ENCODE peak calls at places on chromosomes 12 and 14, in six cellular contexts. Z, S, J, R, O and E are unnamed samples.

GRCh38 chr14:47300801-47301200 is 374.6 kb downstream of the MDGA2 start:
- DNase-seq in Z (no peak), S (peak), J (no peak), R (no peak), O (peak), E (no peak)

GRCh38 chr12:26633591-26634210 is 199.3 kb downstream of the ITPR2 start:
- DNase-seq in Z (no peak), S (peak), J (no peak), R (peak), O (peak), E (no peak)

GRCh38 chr12:65895759-65896656 is 71.7 kb downstream of the HMGA2 start:
- DNase-seq in Z (no peak), S (peak), J (peak), R (no peak), O (peak), E (peak)

GRCh38 chr14:79426103-79426755 is 785.1 kb downstream of the DIO2 start:
- DNase-seq in Z (no peak), S (no peak), J (no peak), R (no peak), O (no peak), E (no peak)

GRCh38 chr12:45565590-45565989 is 163.9 kb upstream of the ARID2 start:
- DNase-seq in Z (no peak), S (no peak), J (no peak), R (no peak), O (no peak), E (no peak)

GRCh38 chr14:85764809-85765208 is 234.9 kb downstream of the FLRT2 start:
- DNase-seq in Z (no peak), S (no peak), J (no peak), R (no peak), O (no peak), E (no peak)

GRCh38 chr12:19030180-19030579 is 99.4 kb upstream of the PLEKHA5 start:
- DNase-seq in Z (no peak), S (no peak), J (no peak), R (no peak), O (peak), E (no peak)

GRCh38 chr14:92579244-92579643 is 65.7 kb downstream of the RIN3 start:
- DNase-seq in Z (no peak), S (no peak), J (no peak), R (peak), O (no peak), E (no peak)

GRCh38 chr12:58795825-58796224 is 124.5 kb downstream of the LRIG3 start:
- DNase-seq in Z (no peak), S (no peak), J (no peak), R (no peak), O (no peak), E (no peak)

GRCh38 chr12:52202361-52203078 is 10.7 kb upstream of the KRT80 start:
- DNase-seq in Z (no peak), S (no peak), J (no peak), R (peak), O (no peak), E (no peak)

GRCh38 chr14:101223561-101224162 is 320.1 kb upstream of the RTL1 start:
- DNase-seq in Z (no peak), S (no peak), J (no peak), R (no peak), O (peak), E (no peak)

GRCh38 chr12:13176257-13176656 is 20.3 kb upstream of the EMP1 start:
- DNase-seq in Z (peak), S (no peak), J (no peak), R (no peak), O (peak), E (no peak)

GRCh38 chr12:20154060-20154459 is 214.3 kb upstream of the PDE3A start:
- DNase-seq in Z (no peak), S (peak), J (no peak), R (peak), O (no peak), E (no peak)

GRCh38 chr14:77139540-77140342 is 1.9 kb downstream of the ZDHHC22 start:
- DNase-seq in Z (peak), S (peak), J (peak), R (no peak), O (peak), E (peak)

GRCh38 chr12:100669922-100670321 is 96.4 kb downstream of the GAS2L3 start:
- DNase-seq in Z (no peak), S (no peak), J (no peak), R (no peak), O (no peak), E (no peak)

GRCh38 chr14:32559595-32559994 is 230.5 kb downstream of the AKAP6 start:
- DNase-seq in Z (no peak), S (peak), J (no peak), R (no peak), O (no peak), E (no peak)

GRCh38 chr14:66351310-66351709 is 134.9 kb upstream of the CCDC196 start:
- DNase-seq in Z (no peak), S (no peak), J (no peak), R (no peak), O (no peak), E (no peak)

GRCh38 chr12:26564391-26564790 is 268.6 kb downstream of the ITPR2 start:
- DNase-seq in Z (no peak), S (no peak), J (no peak), R (peak), O (no peak), E (no peak)

GRCh38 chr12:58888131-58888783 is 32.0 kb downstream of the LRIG3 start:
- DNase-seq in Z (no peak), S (no peak), J (no peak), R (peak), O (no peak), E (no peak)

GRCh38 chr14:34461334-34462131 is 507 bp downstream of the SPTSSA start:
- DNase-seq in Z (no peak), S (peak), J (peak), R (peak), O (peak), E (peak)

GRCh38 chr14:103618999-103619398 is 10.0 kb upstream of the KLC1 start:
- DNase-seq in Z (no peak), S (peak), J (no peak), R (peak), O (peak), E (no peak)

GRCh38 chr14:75831971-75832370 is 149.8 kb downstream of the TGFB3 start:
- DNase-seq in Z (no peak), S (peak), J (no peak), R (peak), O (peak), E (no peak)

GRCh38 chr12:130334937-130335336 is 2.8 kb upstream of the PIWIL1 start:
- DNase-seq in Z (peak), S (no peak), J (no peak), R (no peak), O (no peak), E (peak)

GRCh38 chr14:63078606-63079005 is 33.3 kb upstream of the KCNH5 start:
- DNase-seq in Z (no peak), S (no peak), J (no peak), R (no peak), O (no peak), E (no peak)

GRCh38 chr14:96102071-96102856 is 63.1 kb downstream of the C14orf132 start:
- DNase-seq in Z (no peak), S (no peak), J (no peak), R (peak), O (peak), E (no peak)

GRCh38 chr12:63668028-63668799 is at the start of gene DPY19L2:
- DNase-seq in Z (peak), S (peak), J (peak), R (peak), O (peak), E (peak)

GRCh38 chr12:42385341-42385841 is 59.4 kb downstream of the PPHLN1 start:
- DNase-seq in Z (no peak), S (no peak), J (no peak), R (no peak), O (no peak), E (no peak)

GRCh38 chr12:123150273-123150803 is 552 bp downstream of the PITPNM2 start:
- DNase-seq in Z (no peak), S (peak), J (no peak), R (no peak), O (peak), E (no peak)

GRCh38 chr14:71764701-71765347 is 167.4 kb upstream of the RGS6 start:
- DNase-seq in Z (no peak), S (peak), J (no peak), R (peak), O (no peak), E (no peak)

GRCh38 chr14:80393766-80394165 is 182.5 kb upstream of the DIO2 start:
- DNase-seq in Z (no peak), S (no peak), J (no peak), R (peak), O (no peak), E (no peak)

DNA sequence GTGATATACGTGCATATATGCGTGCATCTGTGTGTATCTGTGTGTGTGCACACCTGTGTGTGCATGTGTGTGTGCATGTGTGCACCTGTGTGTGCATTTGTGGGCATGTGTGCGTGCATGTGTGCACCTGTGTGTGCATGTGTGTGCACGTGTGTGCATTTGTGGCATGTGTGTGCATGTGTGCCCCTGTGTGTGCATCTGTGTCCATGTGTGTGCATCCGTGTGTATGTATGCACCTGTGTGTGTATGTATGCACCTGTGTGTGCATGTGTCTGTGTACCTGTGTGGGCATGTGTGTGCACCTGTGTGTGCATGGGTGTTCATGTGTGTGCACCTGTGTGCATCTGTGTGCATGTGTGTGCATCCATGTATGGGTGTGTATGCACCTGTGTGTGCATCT is 167.8 kb upstream of the SFSWAP start:
- DNase-seq in Z (no peak), S (no peak), J (no peak), R (no peak), O (no peak), E (no peak)
- H3K14ac ChIP-seq in Z (no peak), S (no peak), J (peak), R (no peak), O (no peak), E (no peak)

DNA sequence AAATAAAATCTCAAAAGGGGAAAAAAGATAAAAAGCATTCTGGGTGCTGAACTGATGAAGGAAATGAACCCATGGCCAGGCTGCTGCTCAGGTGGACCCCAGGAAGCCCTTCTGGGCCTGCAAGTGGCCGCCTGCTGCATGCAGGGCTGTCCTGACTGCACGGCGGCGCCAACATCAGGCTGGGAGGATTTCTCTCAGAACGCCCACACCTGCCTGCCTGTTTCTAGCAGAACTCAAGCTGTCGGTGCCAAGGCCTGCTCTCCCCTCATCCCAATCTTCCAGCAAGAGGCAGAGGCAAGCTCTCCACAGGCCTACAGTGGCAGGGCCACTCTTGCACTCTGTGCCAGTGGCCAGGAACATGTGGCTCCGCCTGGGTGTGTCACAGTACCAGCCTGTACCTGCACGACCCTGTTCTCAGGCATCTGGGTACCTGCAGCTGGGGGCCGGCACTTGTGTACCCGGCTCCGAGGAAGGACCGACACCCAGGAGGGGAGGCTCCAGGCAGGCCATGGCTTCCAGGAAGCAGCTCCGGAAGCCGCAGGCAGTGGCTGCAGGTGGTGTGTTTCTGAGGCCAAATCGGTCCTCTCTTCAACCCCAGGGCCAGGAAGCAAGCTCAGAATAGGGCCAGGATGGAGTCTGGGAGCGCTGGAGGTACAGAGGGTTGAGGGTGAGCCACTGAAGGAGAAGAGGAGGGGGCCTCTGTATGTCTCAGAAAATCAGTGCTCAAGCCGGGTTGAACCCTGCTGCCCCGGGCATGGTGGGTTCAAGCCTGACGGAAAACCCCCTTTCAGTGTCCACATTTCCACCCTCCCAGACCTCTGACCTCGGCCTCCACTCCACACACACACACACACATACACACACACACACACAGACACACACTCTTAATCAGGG is 2.5 kb upstream of the INF2 start:
- DNase-seq in Z (no peak), S (no peak), J (no peak), R (no peak), O (peak), E (no peak)
- H3K23ac ChIP-seq in Z (no peak), S (no peak), J (no peak), R (no peak), O (no peak), E (no peak)

DNA sequence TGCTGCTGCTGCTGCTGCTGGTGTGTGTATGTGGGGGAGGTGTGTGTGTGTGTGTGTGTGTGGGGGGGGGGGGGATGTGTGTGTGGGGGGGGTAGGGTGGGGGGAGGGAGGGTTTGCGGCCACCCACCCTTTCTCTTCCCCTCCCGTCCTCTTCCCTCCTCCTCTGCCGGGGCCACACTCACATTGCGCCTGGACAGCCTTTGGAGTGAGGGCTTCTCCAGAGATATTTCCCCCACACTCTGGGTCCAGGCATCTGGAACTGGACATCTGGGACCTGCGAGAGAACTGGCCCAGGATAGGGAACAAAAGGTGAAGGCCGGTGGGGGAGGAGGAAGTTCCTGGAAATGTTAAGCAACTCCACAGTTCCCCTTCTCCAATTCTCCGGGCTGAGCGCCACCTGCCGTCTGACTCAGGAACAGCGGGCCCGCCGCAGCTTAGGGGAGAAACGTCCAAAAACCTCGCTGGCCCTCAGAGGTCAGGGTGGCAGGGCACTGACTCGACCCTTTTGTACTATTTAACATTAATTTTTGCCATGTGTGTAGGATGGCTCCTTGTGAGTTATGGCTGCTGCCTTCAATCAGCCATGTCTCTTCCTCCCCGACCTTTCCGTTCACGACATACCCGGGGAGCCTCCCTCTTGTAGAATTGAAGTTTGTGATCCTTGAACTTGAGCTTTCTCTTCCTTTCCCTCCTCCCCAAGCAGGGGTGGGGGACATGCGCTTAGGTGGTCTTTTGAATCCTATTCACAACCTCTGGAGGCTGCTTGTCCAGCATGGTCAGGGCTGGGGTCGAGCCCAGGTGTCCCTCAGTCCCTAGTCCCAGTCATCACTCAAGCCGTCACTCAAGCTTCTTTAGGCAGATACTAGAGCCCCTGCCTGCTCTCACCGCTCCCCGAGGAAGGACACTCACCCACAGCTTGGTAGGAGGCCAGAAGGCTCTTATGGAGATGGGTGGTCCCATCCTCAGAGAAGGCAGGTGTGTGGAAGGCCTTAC is at the start of gene C1RL:
- DNase-seq in Z (peak), S (peak), J (peak), R (peak), O (peak), E (peak)
- H2BK5ac ChIP-seq in Z (peak), S (peak), J (peak), R (peak), O (peak), E (no peak)

GRCh38 chr14:68713782-68714181 is 79.1 kb downstream of the ZFP36L1 start:
- DNase-seq in Z (no peak), S (no peak), J (no peak), R (no peak), O (peak), E (no peak)

GRCh38 chr14:68715032-68715924 is 77.6 kb downstream of the ZFP36L1 start:
- DNase-seq in Z (no peak), S (peak), J (no peak), R (peak), O (peak), E (no peak)

GRCh38 chr14:68718033-68718725 is 74.7 kb downstream of the ZFP36L1 start:
- DNase-seq in Z (no peak), S (no peak), J (no peak), R (no peak), O (no peak), E (no peak)

GRCh38 chr14:68719634-68720384 is 73.1 kb downstream of the ZFP36L1 start:
- DNase-seq in Z (no peak), S (no peak), J (no peak), R (no peak), O (no peak), E (no peak)

GRCh38 chr14:68716698-68717097 is 76.2 kb downstream of the ZFP36L1 start:
- DNase-seq in Z (no peak), S (no peak), J (no peak), R (no peak), O (peak), E (no peak)
- H3K14ac ChIP-seq in Z (no peak), S (no peak), J (no peak), R (no peak), O (peak), E (no peak)

GRCh38 chr14:61493239-61493638 is 171.9 kb downstream of the PRKCH start:
- DNase-seq in Z (no peak), S (peak), J (no peak), R (peak), O (peak), E (no peak)

GRCh38 chr14:61491876-61492440 is 170.6 kb downstream of the PRKCH start:
- DNase-seq in Z (no peak), S (no peak), J (no peak), R (no peak), O (peak), E (no peak)

GRCh38 chr14:61491224-61491623 is 169.8 kb downstream of the PRKCH start:
- DNase-seq in Z (no peak), S (no peak), J (no peak), R (no peak), O (no peak), E (no peak)

GRCh38 chr14:61493996-61494395 is 172.6 kb downstream of the PRKCH start:
- DNase-seq in Z (no peak), S (no peak), J (no peak), R (peak), O (no peak), E (no peak)

GRCh38 chr14:61492474-61492873 is 171.1 kb downstream of the PRKCH start:
- DNase-seq in Z (no peak), S (no peak), J (no peak), R (no peak), O (no peak), E (no peak)
- H3K23ac ChIP-seq in Z (no peak), S (peak), J (no peak), R (peak), O (no peak), E (no peak)

DNA sequence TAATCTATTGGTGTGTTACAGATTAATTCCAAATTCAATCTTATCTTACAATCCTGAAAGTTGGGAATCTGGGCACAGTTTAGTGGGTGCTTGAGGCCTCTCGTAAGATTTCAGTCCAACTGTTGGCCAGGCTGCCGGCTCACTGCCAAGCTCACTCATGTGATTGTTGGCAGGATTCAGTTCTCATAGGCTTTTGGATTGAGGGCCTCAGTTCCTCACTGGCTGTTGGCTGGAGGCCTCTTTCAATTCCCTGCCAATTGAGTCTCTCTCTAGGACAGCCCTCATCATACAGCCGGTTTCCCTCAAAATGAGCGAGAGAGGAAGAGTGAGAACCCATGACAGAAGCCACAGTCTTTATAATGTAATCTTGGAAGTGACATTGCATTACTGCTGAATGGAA is 123.5 kb upstream of the FBXO33 start:
- DNase-seq in Z (no peak), S (no peak), J (no peak), R (no peak), O (no peak), E (no peak)
- H2BK5ac ChIP-seq in Z (no peak), S (no peak), J (no peak), R (no peak), O (no peak), E (no peak)

GRCh38 chr12:102021540-102022246 is 40.1 kb downstream of the WASHC3 start:
- DNase-seq in Z (no peak), S (no peak), J (no peak), R (no peak), O (peak), E (no peak)

GRCh38 chr12:102026728-102027127 is 35.1 kb downstream of the WASHC3 start:
- DNase-seq in Z (no peak), S (no peak), J (no peak), R (no peak), O (no peak), E (no peak)

GRCh38 chr12:102023343-102023930 is 38.4 kb downstream of the WASHC3 start:
- DNase-seq in Z (no peak), S (peak), J (no peak), R (peak), O (no peak), E (no peak)

GRCh38 chr12:102022286-102022685 is 39.5 kb downstream of the WASHC3 start:
- DNase-seq in Z (no peak), S (no peak), J (no peak), R (no peak), O (no peak), E (no peak)

DNA sequence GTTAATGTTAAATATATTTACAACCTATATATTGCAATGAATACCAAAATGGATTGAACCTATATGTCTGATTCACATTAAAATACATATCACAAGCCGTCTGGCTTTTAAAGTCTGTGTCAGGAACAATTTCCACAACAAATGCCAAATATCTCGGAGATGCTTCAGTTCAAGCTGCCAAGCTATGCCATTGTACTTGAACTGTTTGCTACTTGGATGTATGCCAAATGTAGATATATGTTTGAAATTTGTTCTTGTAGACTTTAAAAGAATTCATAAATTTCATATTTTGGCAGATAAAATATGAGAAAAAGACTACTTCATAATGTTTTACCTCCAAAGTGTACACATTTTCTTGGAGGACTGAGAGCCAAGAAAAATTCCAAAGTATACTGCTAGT is 37.0 kb downstream of the WASHC3 start:
- DNase-seq in Z (no peak), S (no peak), J (no peak), R (no peak), O (no peak), E (no peak)
- H3K14ac ChIP-seq in Z (no peak), S (no peak), J (no peak), R (no peak), O (no peak), E (no peak)